ENCODE peak calls at places on chromosomes 7 and 10, in five cellular contexts. One of them, this sample, is unnamed.

GRCh38 chr10:33783557-33783956 is 449.1 kb upstream of the NRP1 start:
- DNase-seq in K562: no peak
- DNase-seq in neural progenitor cell: no peak
- DNase-seq in HCT116: no peak
- DNase-seq in cardiac muscle cell: no peak
- DNase-seq in this sample: no peak

GRCh38 chr7:112692333-112692732 is 97.9 kb downstream of the TMEM168 start:
- DNase-seq in K562: no peak
- DNase-seq in neural progenitor cell: no peak
- DNase-seq in HCT116: no peak
- DNase-seq in cardiac muscle cell: peak; percentile 29
- DNase-seq in this sample: no peak

GRCh38 chr10:120505056-120505455 is 48.0 kb downstream of the PLPP4 start:
- DNase-seq in K562: no peak
- DNase-seq in neural progenitor cell: peak; percentile 18
- DNase-seq in HCT116: no peak
- DNase-seq in cardiac muscle cell: no peak
- DNase-seq in this sample: no peak

GRCh38 chr10:49446031-49446430 is 50.1 kb upstream of the DRGX start:
- DNase-seq in K562: no peak
- DNase-seq in neural progenitor cell: no peak
- DNase-seq in HCT116: no peak
- DNase-seq in cardiac muscle cell: no peak
- DNase-seq in this sample: no peak

GRCh38 chr7:105816270-105816843 is 60.0 kb downstream of the ATXN7L1 start:
- DNase-seq in K562: no peak
- DNase-seq in neural progenitor cell: no peak
- DNase-seq in HCT116: no peak
- DNase-seq in cardiac muscle cell: no peak
- DNase-seq in this sample: no peak

GRCh38 chr10:52455095-52455494 is 141.0 kb downstream of the DKK1 start:
- DNase-seq in K562: no peak
- DNase-seq in neural progenitor cell: no peak
- DNase-seq in HCT116: no peak
- DNase-seq in cardiac muscle cell: no peak
- DNase-seq in this sample: no peak

GRCh38 chr7:30912021-30912420 is 368 bp downstream of the AQP1 start:
- DNase-seq in K562: no peak
- DNase-seq in neural progenitor cell: no peak
- DNase-seq in HCT116: no peak
- DNase-seq in cardiac muscle cell: no peak
- DNase-seq in this sample: no peak

GRCh38 chr7:137743021-137743420 is 103.8 kb downstream of the DGKI start:
- DNase-seq in K562: no peak
- DNase-seq in neural progenitor cell: no peak
- DNase-seq in HCT116: no peak
- DNase-seq in cardiac muscle cell: no peak
- DNase-seq in this sample: no peak

GRCh38 chr7:139108256-139109187 is 998 bp downstream of the ZC3HAV1 start:
- DNase-seq in K562: peak; percentile 79
- DNase-seq in neural progenitor cell: peak; percentile 66
- DNase-seq in HCT116: no peak
- DNase-seq in cardiac muscle cell: peak; percentile 23
- DNase-seq in this sample: no peak

GRCh38 chr7:100475549-100475948 is 3.5 kb downstream of the TSC22D4 start:
- DNase-seq in K562: peak; percentile 79
- DNase-seq in neural progenitor cell: no peak
- DNase-seq in HCT116: no peak
- DNase-seq in cardiac muscle cell: peak; percentile 71
- DNase-seq in this sample: no peak

GRCh38 chr7:155020996-155021395 is 18.1 kb upstream of the PAXIP1 start:
- DNase-seq in K562: no peak
- DNase-seq in neural progenitor cell: peak; percentile 39
- DNase-seq in HCT116: no peak
- DNase-seq in cardiac muscle cell: no peak
- DNase-seq in this sample: no peak

GRCh38 chr7:6448943-6449543 is 1.3 kb upstream of the DAGLB start:
- DNase-seq in K562: no peak
- DNase-seq in neural progenitor cell: no peak
- DNase-seq in HCT116: no peak
- DNase-seq in cardiac muscle cell: no peak
- DNase-seq in this sample: no peak

GRCh38 chr7:102845351-102845750 is 67.4 kb upstream of the LRRC17 start:
- DNase-seq in K562: no peak
- DNase-seq in neural progenitor cell: no peak
- DNase-seq in HCT116: no peak
- DNase-seq in cardiac muscle cell: no peak
- DNase-seq in this sample: no peak

GRCh38 chr7:33728779-33729646 is 176.3 kb upstream of the BMPER start:
- DNase-seq in K562: no peak
- DNase-seq in neural progenitor cell: no peak
- DNase-seq in HCT116: no peak
- DNase-seq in cardiac muscle cell: no peak
- DNase-seq in this sample: no peak

GRCh38 chr7:48089415-48089975 is 430 bp downstream of the UPP1 start:
- DNase-seq in K562: peak; percentile 45
- DNase-seq in neural progenitor cell: no peak
- DNase-seq in HCT116: no peak
- DNase-seq in cardiac muscle cell: no peak
- DNase-seq in this sample: no peak

GRCh38 chr10:4141471-4141870 is 356.5 kb upstream of the KLF6 start:
- DNase-seq in K562: no peak
- DNase-seq in neural progenitor cell: peak; percentile 35
- DNase-seq in HCT116: no peak
- DNase-seq in cardiac muscle cell: peak; percentile 37
- DNase-seq in this sample: no peak

GRCh38 chr10:17951868-17952371 is at the start of gene SLC39A12:
- DNase-seq in K562: no peak
- DNase-seq in neural progenitor cell: no peak
- DNase-seq in HCT116: no peak
- DNase-seq in cardiac muscle cell: no peak
- DNase-seq in this sample: no peak

GRCh38 chr7:140007051-140007690 is 55.6 kb downstream of the PARP12 start:
- DNase-seq in K562: no peak
- DNase-seq in neural progenitor cell: no peak
- DNase-seq in HCT116: no peak
- DNase-seq in cardiac muscle cell: no peak
- DNase-seq in this sample: no peak

GRCh38 chr10:45653454-45653853 is 19.1 kb downstream of the ZFAND4 start:
- DNase-seq in K562: no peak
- DNase-seq in neural progenitor cell: no peak
- DNase-seq in HCT116: no peak
- DNase-seq in cardiac muscle cell: no peak
- DNase-seq in this sample: no peak

GRCh38 chr10:64036306-64036930 is 515.2 kb downstream of the REEP3 start:
- DNase-seq in K562: no peak
- DNase-seq in neural progenitor cell: no peak
- DNase-seq in HCT116: no peak
- DNase-seq in cardiac muscle cell: no peak
- DNase-seq in this sample: no peak

GRCh38 chr7:116209561-116210070 is 723 bp upstream of the TES start:
- DNase-seq in K562: no peak
- DNase-seq in neural progenitor cell: no peak
- DNase-seq in HCT116: no peak
- DNase-seq in cardiac muscle cell: no peak
- DNase-seq in this sample: no peak
- H3K4me1 ChIP-seq in K562: peaks cover 14% of the 10 kb centered on the region
- H3K4me1 ChIP-seq in neural progenitor cell: peaks cover 6% of the 10 kb centered on the region
- H3K4me1 ChIP-seq in HCT116: peaks cover 41% of the 10 kb centered on the region
- H3K4me1 ChIP-seq in cardiac muscle cell: no peaks in the 10 kb centered on the region
- H3K4me1 ChIP-seq in this sample: peaks cover 36% of the 10 kb centered on the region

GRCh38 chr10:78412605-78413004 is 378.9 kb downstream of the RPS24 start:
- DNase-seq in K562: no peak
- DNase-seq in neural progenitor cell: no peak
- DNase-seq in HCT116: no peak
- DNase-seq in cardiac muscle cell: no peak
- DNase-seq in this sample: no peak
- H3K4me3 ChIP-seq in K562: no peak overlapping the region
- H3K4me3 ChIP-seq in neural progenitor cell: no peak overlapping the region
- H3K4me3 ChIP-seq in HCT116: no peak overlapping the region
- H3K4me3 ChIP-seq in cardiac muscle cell: no peak overlapping the region
- H3K4me3 ChIP-seq in this sample: no peak overlapping the region

GRCh38 chr7:85479918-85480658 is 293.2 kb upstream of the SEMA3D start:
- DNase-seq in K562: no peak
- DNase-seq in neural progenitor cell: no peak
- DNase-seq in HCT116: no peak
- DNase-seq in cardiac muscle cell: no peak
- DNase-seq in this sample: no peak
- H3K27ac ChIP-seq in K562: no peak overlapping the region
- H3K27ac ChIP-seq in neural progenitor cell: no peak overlapping the region
- H3K27ac ChIP-seq in HCT116: no peak overlapping the region
- H3K27ac ChIP-seq in cardiac muscle cell: no peak overlapping the region
- H3K27ac ChIP-seq in this sample: no peak overlapping the region

GRCh38 chr7:151813445-151813844 is 63.5 kb downstream of the PRKAG2 start:
- DNase-seq in K562: no peak
- DNase-seq in neural progenitor cell: no peak
- DNase-seq in HCT116: no peak
- DNase-seq in cardiac muscle cell: no peak
- DNase-seq in this sample: no peak

GRCh38 chr7:151812967-151813366 is 63.9 kb downstream of the PRKAG2 start:
- DNase-seq in K562: no peak
- DNase-seq in neural progenitor cell: no peak
- DNase-seq in HCT116: no peak
- DNase-seq in cardiac muscle cell: no peak
- DNase-seq in this sample: no peak

GRCh38 chr7:151815419-151815818 is 61.5 kb downstream of the PRKAG2 start:
- DNase-seq in K562: no peak
- DNase-seq in neural progenitor cell: no peak
- DNase-seq in HCT116: no peak
- DNase-seq in cardiac muscle cell: no peak
- DNase-seq in this sample: no peak

GRCh38 chr7:151814400-151814914 is 62.5 kb downstream of the PRKAG2 start:
- DNase-seq in K562: no peak
- DNase-seq in neural progenitor cell: peak; percentile 63
- DNase-seq in HCT116: no peak
- DNase-seq in cardiac muscle cell: peak; percentile 26
- DNase-seq in this sample: no peak

GRCh38 chr7:151813997-151814396 is 62.9 kb downstream of the PRKAG2 start:
- DNase-seq in K562: no peak
- DNase-seq in neural progenitor cell: no peak
- DNase-seq in HCT116: no peak
- DNase-seq in cardiac muscle cell: no peak
- DNase-seq in this sample: no peak
- H3K4me1 ChIP-seq in K562: no peaks in the 10 kb centered on the region
- H3K4me1 ChIP-seq in neural progenitor cell: peaks cover 20% of the 10 kb centered on the region
- H3K4me1 ChIP-seq in HCT116: peaks cover 12% of the 10 kb centered on the region
- H3K4me1 ChIP-seq in cardiac muscle cell: no peaks in the 10 kb centered on the region
- H3K4me1 ChIP-seq in this sample: no peaks in the 10 kb centered on the region

DNA sequence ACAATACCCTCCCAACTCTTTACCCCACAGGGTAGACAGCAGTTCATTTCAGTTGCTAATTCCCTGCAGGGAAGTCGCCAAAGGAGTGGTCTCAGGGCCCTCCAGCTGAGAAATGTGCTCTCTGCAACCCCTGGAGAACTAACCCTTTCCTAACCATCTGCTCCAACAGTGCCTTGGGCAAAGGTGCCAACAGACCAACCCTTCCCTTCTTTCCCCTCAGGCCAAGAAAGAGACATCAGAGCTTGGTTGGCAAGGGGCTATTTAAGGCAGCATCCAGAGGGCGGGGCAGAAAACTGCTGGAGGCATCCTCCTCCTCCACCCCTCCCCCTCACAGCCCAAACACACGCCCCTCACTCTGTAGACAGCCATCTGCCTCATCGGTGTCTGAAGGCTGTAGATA is 1.7 kb downstream of the SORBS1 start:
- DNase-seq in K562: no peak
- DNase-seq in neural progenitor cell: peak; percentile 78
- DNase-seq in HCT116: no peak
- DNase-seq in cardiac muscle cell: no peak
- DNase-seq in this sample: no peak
- H3K4me3 ChIP-seq in K562: no peak overlapping the region
- H3K4me3 ChIP-seq in neural progenitor cell: peak overlapping the region; percentile 79
- H3K4me3 ChIP-seq in HCT116: no peak overlapping the region
- H3K4me3 ChIP-seq in cardiac muscle cell: peak overlapping the region; percentile 66
- H3K4me3 ChIP-seq in this sample: no peak overlapping the region

GRCh38 chr7:119969763-119970162 is 303.2 kb upstream of the KCND2 start:
- DNase-seq in K562: no peak
- DNase-seq in neural progenitor cell: no peak
- DNase-seq in HCT116: no peak
- DNase-seq in cardiac muscle cell: no peak
- DNase-seq in this sample: no peak

GRCh38 chr7:119964065-119964464 is 308.9 kb upstream of the KCND2 start:
- DNase-seq in K562: no peak
- DNase-seq in neural progenitor cell: no peak
- DNase-seq in HCT116: no peak
- DNase-seq in cardiac muscle cell: no peak
- DNase-seq in this sample: no peak

GRCh38 chr7:119963654-119964053 is 309.3 kb upstream of the KCND2 start:
- DNase-seq in K562: no peak
- DNase-seq in neural progenitor cell: no peak
- DNase-seq in HCT116: no peak
- DNase-seq in cardiac muscle cell: peak; percentile 20
- DNase-seq in this sample: no peak

GRCh38 chr7:119969054-119969453 is 303.9 kb upstream of the KCND2 start:
- DNase-seq in K562: no peak
- DNase-seq in neural progenitor cell: no peak
- DNase-seq in HCT116: no peak
- DNase-seq in cardiac muscle cell: no peak
- DNase-seq in this sample: no peak

GRCh38 chr7:119964640-119965542 is 308.1 kb upstream of the KCND2 start:
- DNase-seq in K562: no peak
- DNase-seq in neural progenitor cell: no peak
- DNase-seq in HCT116: no peak
- DNase-seq in cardiac muscle cell: no peak
- DNase-seq in this sample: no peak
- H3K27ac ChIP-seq in K562: peak overlapping the region; percentile 67
- H3K27ac ChIP-seq in neural progenitor cell: no peak overlapping the region
- H3K27ac ChIP-seq in HCT116: no peak overlapping the region
- H3K27ac ChIP-seq in cardiac muscle cell: peak overlapping the region; percentile 25
- H3K27ac ChIP-seq in this sample: no peak overlapping the region

DNA sequence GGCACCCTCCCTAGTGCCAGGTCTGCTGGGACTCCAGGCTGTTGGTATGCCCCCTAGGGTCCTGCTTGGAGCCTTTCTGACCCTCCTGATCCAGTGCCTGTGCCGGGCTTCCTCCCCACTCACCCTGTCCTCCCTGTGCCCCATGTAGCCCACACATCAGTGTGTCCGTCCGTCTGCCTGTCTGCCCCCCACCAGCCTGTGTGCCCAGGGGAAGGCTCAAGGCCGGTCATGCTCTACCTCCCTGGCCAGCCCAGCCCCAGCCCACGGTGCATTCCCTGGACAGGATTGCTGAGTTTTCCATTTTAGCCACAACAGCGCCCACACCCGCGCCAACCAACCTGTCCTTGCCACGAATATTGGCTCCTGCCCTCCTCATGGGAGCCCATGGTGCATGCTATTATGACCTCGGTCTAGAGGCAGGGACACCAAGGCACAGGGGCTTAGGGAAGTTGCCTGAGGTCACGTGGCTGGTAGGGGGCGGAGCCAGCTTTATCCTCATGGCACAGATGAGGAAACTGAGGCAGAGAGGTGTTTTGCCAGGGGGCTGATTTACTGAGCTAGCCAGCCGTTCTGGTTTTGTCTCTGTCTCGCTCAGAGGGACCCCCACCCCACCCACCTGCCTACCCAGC is 136.0 kb downstream of the FAM53B start:
- DNase-seq in K562: no peak
- DNase-seq in neural progenitor cell: no peak
- DNase-seq in HCT116: no peak
- DNase-seq in cardiac muscle cell: no peak
- DNase-seq in this sample: no peak
- H3K4me1 ChIP-seq in K562: no peaks in the 10 kb centered on the region
- H3K4me1 ChIP-seq in neural progenitor cell: peaks cover 29% of the 10 kb centered on the region
- H3K4me1 ChIP-seq in HCT116: peaks cover 14% of the 10 kb centered on the region
- H3K4me1 ChIP-seq in cardiac muscle cell: peaks cover 5% of the 10 kb centered on the region
- H3K4me1 ChIP-seq in this sample: peaks cover 24% of the 10 kb centered on the region